ENCODE peak calls at places on chromosome 19, in ten cellular contexts. J is NCI-H2081; B is stimulated activated CD4-positive, alpha-beta T cell treated with anti-CD3 and anti-CD28 coated beads, Interleukin-2, amount 100 ng/mL, for 24 hours; U is gastrocnemius medialis; K is activated CD4-positive, alpha-beta T cell treated with anti-CD3 and anti-CD28 coated beads for 48 hours; P is GM04504; Y is H54; X is cardiac fibroblast; G is activated CD4-positive, CD25-positive, alpha-beta regulatory T cell treated with anti-CD3 and anti-CD28 coated beads, Interleukin-2, amount 50 U/mL, for 72 hours; R is thoracic aorta. D is an unnamed sample.

GRCh38 chr19:48364564-48365363 is 597 bp downstream of the SYNGR4 start:
- DNase-seq in J (no peak), B (no peak), U (no peak), K (no peak), P (no peak), Y (no peak), X (no peak), G (no peak), R (no peak), D (no peak)

GRCh38 chr19:30373593-30373992 is 1.4 kb downstream of the ZNF536 start:
- DNase-seq in J (no peak), B (no peak), U (no peak), K (no peak), P (no peak), Y (no peak), X (no peak), G (no peak), R (no peak), D (peak; percentile 74)

GRCh38 chr19:58170860-58171259 is 12.0 kb upstream of the ZNF274 start:
- DNase-seq in J (no peak), B (no peak), U (no peak), K (no peak), P (no peak), Y (peak; percentile 86), X (no peak), G (no peak), R (no peak), D (no peak)

GRCh38 chr19:51724543-51724942 is 752 bp upstream of the HAS1 start:
- DNase-seq in J (no peak), B (no peak), U (no peak), K (no peak), P (no peak), Y (no peak), X (peak; percentile 51), G (no peak), R (no peak), D (no peak)

GRCh38 chr19:903266-903797 is 9.7 kb downstream of the R3HDM4 start:
- DNase-seq in J (no peak), B (no peak), U (no peak), K (no peak), P (no peak), Y (no peak), X (no peak), G (no peak), R (no peak), D (peak; percentile 81)

GRCh38 chr19:13026478-13026999 is 31.3 kb downstream of the NFIX start:
- DNase-seq in J (no peak), B (no peak), U (peak; percentile 43), K (no peak), P (no peak), Y (no peak), X (peak; percentile 45), G (no peak), R (no peak), D (no peak)

GRCh38 chr19:49186108-49186507 is 28.5 kb downstream of the TRPM4 start:
- DNase-seq in J (no peak), B (no peak), U (no peak), K (no peak), P (no peak), Y (no peak), X (no peak), G (no peak), R (no peak), D (no peak)

GRCh38 chr19:49890349-49891311 is 6.1 kb downstream of the IL4I1 start:
- DNase-seq in J (peak; percentile 27), B (peak; percentile 73), U (no peak), K (peak; percentile 72), P (no peak), Y (no peak), X (no peak), G (peak; percentile 57), R (no peak), D (peak; percentile 82)

GRCh38 chr19:7605490-7606222 is 10.0 kb downstream of the CAMSAP3 start:
- DNase-seq in J (peak; percentile 3), B (peak; percentile 51), U (no peak), K (peak; percentile 69), P (no peak), Y (peak; percentile 90), X (peak; percentile 30), G (peak; percentile 62), R (no peak), D (peak; percentile 47)

GRCh38 chr19:16535381-16535780 is 6.9 kb downstream of the CHERP start:
- DNase-seq in J (no peak), B (no peak), U (no peak), K (no peak), P (no peak), Y (no peak), X (no peak), G (no peak), R (no peak), D (no peak)

GRCh38 chr19:42473686-42474085 is 30.9 kb upstream of the CXCL17 start:
- DNase-seq in J (no peak), B (no peak), U (no peak), K (no peak), P (no peak), Y (no peak), X (no peak), G (no peak), R (no peak), D (peak; percentile 65)

GRCh38 chr19:46744005-46744691 is 1.7 kb upstream of the FKRP start:
- DNase-seq in J (no peak), B (no peak), U (no peak), K (no peak), P (no peak), Y (no peak), X (no peak), G (no peak), R (no peak), D (no peak)

GRCh38 chr19:56120371-56121179 is 520 bp downstream of the ZNF787 start:
- DNase-seq in J (peak; percentile 74), B (peak; percentile 84), U (peak; percentile 80), K (peak; percentile 83), P (peak; percentile 51), Y (peak; percentile 96), X (peak; percentile 83), G (peak; percentile 86), R (peak; percentile 28), D (peak; percentile 74)

GRCh38 chr19:35719402-35720162 is 1.8 kb downstream of the KMT2B start:
- DNase-seq in J (no peak), B (no peak), U (no peak), K (no peak), P (no peak), Y (no peak), X (no peak), G (no peak), R (no peak), D (no peak)

GRCh38 chr19:7442423-7442822 is 46.4 kb downstream of the PEX11G start:
- DNase-seq in J (no peak), B (no peak), U (peak; percentile 13), K (no peak), P (no peak), Y (no peak), X (peak; percentile 51), G (no peak), R (no peak), D (no peak)